ENCODE peak calls at places on chromosomes 16 and 17, in four cellular contexts. One of them, this sample, is unnamed.

GRCh38 chr16:66899310-66899944 is 19.1 kb downstream of the PDP2 start:
- DNase-seq in activated effector memory CD4-positive, alpha-beta T cell treated with anti-CD3 and anti-CD28 coated beads, Interleukin-2, amount 50 U/mL, for 16 hours: no peak
- DNase-seq in RCC 7860: no peak
- DNase-seq in right lobe of liver: peak; percentile 83
- DNase-seq in this sample: no peak

GRCh38 chr16:83744521-83744981 is 63.2 kb upstream of the HSBP1 start:
- DNase-seq in right lobe of liver: peak; percentile 70
- DNase-seq in RCC 7860: peak; percentile 88
- DNase-seq in activated effector memory CD4-positive, alpha-beta T cell treated with anti-CD3 and anti-CD28 coated beads, Interleukin-2, amount 50 U/mL, for 16 hours: no peak
- DNase-seq in this sample: peak; percentile 67

GRCh38 chr16:82589407-82589806 is 37.4 kb upstream of the CDH13 start:
- DNase-seq in activated effector memory CD4-positive, alpha-beta T cell treated with anti-CD3 and anti-CD28 coated beads, Interleukin-2, amount 50 U/mL, for 16 hours: no peak
- DNase-seq in RCC 7860: no peak
- DNase-seq in right lobe of liver: no peak
- DNase-seq in this sample: no peak

GRCh38 chr17:82602986-82603385 is 45.3 kb downstream of the WDR45B start:
- DNase-seq in RCC 7860: no peak
- DNase-seq in right lobe of liver: no peak
- DNase-seq in activated effector memory CD4-positive, alpha-beta T cell treated with anti-CD3 and anti-CD28 coated beads, Interleukin-2, amount 50 U/mL, for 16 hours: no peak
- DNase-seq in this sample: no peak

GRCh38 chr17:59277031-59277430 is 54.4 kb upstream of the YPEL2 start:
- DNase-seq in right lobe of liver: no peak
- DNase-seq in activated effector memory CD4-positive, alpha-beta T cell treated with anti-CD3 and anti-CD28 coated beads, Interleukin-2, amount 50 U/mL, for 16 hours: no peak
- DNase-seq in RCC 7860: no peak
- DNase-seq in this sample: no peak

GRCh38 chr16:57185446-57185944 is 344 bp downstream of the PSME3IP1 start:
- DNase-seq in activated effector memory CD4-positive, alpha-beta T cell treated with anti-CD3 and anti-CD28 coated beads, Interleukin-2, amount 50 U/mL, for 16 hours: no peak
- DNase-seq in right lobe of liver: peak; percentile 70
- DNase-seq in RCC 7860: peak; percentile 53
- DNase-seq in this sample: no peak

GRCh38 chr17:20282526-20283308 is 184.6 kb downstream of the LGALS9B start:
- DNase-seq in RCC 7860: no peak
- DNase-seq in activated effector memory CD4-positive, alpha-beta T cell treated with anti-CD3 and anti-CD28 coated beads, Interleukin-2, amount 50 U/mL, for 16 hours: no peak
- DNase-seq in right lobe of liver: no peak
- DNase-seq in this sample: no peak

GRCh38 chr17:79549111-79549915 is 61.5 kb downstream of the RBFOX3 start:
- DNase-seq in activated effector memory CD4-positive, alpha-beta T cell treated with anti-CD3 and anti-CD28 coated beads, Interleukin-2, amount 50 U/mL, for 16 hours: no peak
- DNase-seq in RCC 7860: no peak
- DNase-seq in right lobe of liver: peak; percentile 43
- DNase-seq in this sample: peak; percentile 40

GRCh38 chr16:81645303-81645702 is 133.8 kb upstream of the PLCG2 start:
- DNase-seq in activated effector memory CD4-positive, alpha-beta T cell treated with anti-CD3 and anti-CD28 coated beads, Interleukin-2, amount 50 U/mL, for 16 hours: no peak
- DNase-seq in RCC 7860: peak; percentile 98
- DNase-seq in right lobe of liver: no peak
- DNase-seq in this sample: no peak

GRCh38 chr17:38706625-38707298 is 1.7 kb downstream of the MLLT6 start:
- DNase-seq in activated effector memory CD4-positive, alpha-beta T cell treated with anti-CD3 and anti-CD28 coated beads, Interleukin-2, amount 50 U/mL, for 16 hours: peak; percentile 75
- DNase-seq in right lobe of liver: no peak
- DNase-seq in RCC 7860: no peak
- DNase-seq in this sample: no peak

GRCh38 chr16:31474173-31474714 is 2.3 kb downstream of the TGFB1I1 start:
- DNase-seq in right lobe of liver: no peak
- DNase-seq in RCC 7860: no peak
- DNase-seq in activated effector memory CD4-positive, alpha-beta T cell treated with anti-CD3 and anti-CD28 coated beads, Interleukin-2, amount 50 U/mL, for 16 hours: no peak
- DNase-seq in this sample: no peak

GRCh38 chr16:2162676-2163118 is 7.1 kb downstream of the TRAF7 start:
- DNase-seq in activated effector memory CD4-positive, alpha-beta T cell treated with anti-CD3 and anti-CD28 coated beads, Interleukin-2, amount 50 U/mL, for 16 hours: no peak
- DNase-seq in right lobe of liver: no peak
- DNase-seq in RCC 7860: no peak
- DNase-seq in this sample: no peak

This sample was measured in upper lobe of right lung.